ENCODE peak calls at places on chromosome 13, in five cellular contexts. Y, I, D, V and P are unnamed samples.

GRCh38 chr13:40470665-40471064 is 195.8 kb downstream of the FOXO1 start:
- DNase-seq in Y (no peak), I (no peak), D (no peak), V (peak), P (no peak)

GRCh38 chr13:21675095-21676007 is 4.5 kb downstream of the FGF9 start:
- DNase-seq in Y (no peak), I (no peak), D (peak), V (no peak), P (no peak)

GRCh38 chr13:78610381-78610883 is 7.1 kb upstream of the POU4F1 start:
- DNase-seq in Y (no peak), I (peak), D (no peak), V (no peak), P (no peak)

GRCh38 chr13:76879211-76879875 is 6.9 kb downstream of the KCTD12 start:
- DNase-seq in Y (peak), I (peak), D (peak), V (peak), P (no peak)

GRCh38 chr13:42964681-42965305 is 27.2 kb downstream of the EPSTI1 start:
- DNase-seq in Y (no peak), I (peak), D (no peak), V (no peak), P (no peak)

GRCh38 chr13:36282818-36283432 is 14.7 kb downstream of the CCDC169 start:
- DNase-seq in Y (no peak), I (peak), D (no peak), V (no peak), P (no peak)

GRCh38 chr13:34152409-34152808 is 334.5 kb downstream of the RFC3 start:
- DNase-seq in Y (no peak), I (no peak), D (no peak), V (no peak), P (no peak)

GRCh38 chr13:112531263-112531794 is 56.6 kb downstream of the TUBGCP3 start:
- DNase-seq in Y (no peak), I (no peak), D (no peak), V (no peak), P (no peak)

GRCh38 chr13:45989607-45990006 is 62.9 kb downstream of the ZC3H13 start:
- DNase-seq in Y (no peak), I (peak), D (no peak), V (no peak), P (no peak)

GRCh38 chr13:85738696-85739320 is 60.4 kb downstream of the SLITRK6 start:
- DNase-seq in Y (no peak), I (peak), D (no peak), V (no peak), P (no peak)

GRCh38 chr13:85742355-85742754 is 56.9 kb downstream of the SLITRK6 start:
- DNase-seq in Y (no peak), I (no peak), D (no peak), V (no peak), P (no peak)

GRCh38 chr13:85741017-85741416 is 58.2 kb downstream of the SLITRK6 start:
- DNase-seq in Y (no peak), I (no peak), D (no peak), V (no peak), P (no peak)

DNA sequence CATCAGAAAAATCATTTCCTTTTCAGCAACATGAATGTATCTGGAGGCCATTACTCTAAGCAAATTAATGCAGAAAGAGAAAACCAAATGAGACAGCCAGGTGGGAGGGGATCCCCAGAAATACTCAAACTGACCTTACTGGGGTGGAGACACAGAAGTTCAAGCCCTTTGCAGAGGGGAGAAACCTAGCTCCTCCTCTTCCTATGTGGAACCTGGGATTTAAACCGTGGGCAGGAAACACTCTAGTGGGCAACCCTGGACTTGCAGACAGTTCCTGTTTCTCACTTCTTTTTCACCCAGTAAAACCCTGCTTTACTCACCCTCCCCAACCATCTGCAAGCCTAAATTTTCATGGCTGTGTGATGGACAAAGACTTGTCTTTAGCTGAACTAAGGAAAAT is 61.3 kb downstream of the SLITRK6 start:
- DNase-seq in Y (no peak), I (no peak), D (no peak), V (no peak), P (no peak)
- TF ChIP-seq CTCF in Y (no peak), I (no peak), D (no peak), V (no peak), P (no peak)

GRCh38 chr13:47796816-47797215 is 204.3 kb downstream of the SUCLA2 start:
- DNase-seq in Y (no peak), I (no peak), D (no peak), V (no peak), P (no peak)

GRCh38 chr13:47798906-47799305 is 202.2 kb downstream of the SUCLA2 start:
- DNase-seq in Y (no peak), I (peak), D (no peak), V (no peak), P (no peak)

GRCh38 chr13:47790755-47791154 is 210.3 kb downstream of the SUCLA2 start:
- DNase-seq in Y (no peak), I (no peak), D (no peak), V (no peak), P (no peak)

GRCh38 chr13:47798194-47798593 is 202.9 kb downstream of the SUCLA2 start:
- DNase-seq in Y (no peak), I (no peak), D (no peak), V (no peak), P (no peak)

GRCh38 chr13:47794963-47795362 is 206.1 kb downstream of the SUCLA2 start:
- DNase-seq in Y (no peak), I (peak), D (no peak), V (no peak), P (no peak)
- TF ChIP-seq CTCF in Y (peak), I (peak), D (peak), V (no peak), P (no peak)

DNA sequence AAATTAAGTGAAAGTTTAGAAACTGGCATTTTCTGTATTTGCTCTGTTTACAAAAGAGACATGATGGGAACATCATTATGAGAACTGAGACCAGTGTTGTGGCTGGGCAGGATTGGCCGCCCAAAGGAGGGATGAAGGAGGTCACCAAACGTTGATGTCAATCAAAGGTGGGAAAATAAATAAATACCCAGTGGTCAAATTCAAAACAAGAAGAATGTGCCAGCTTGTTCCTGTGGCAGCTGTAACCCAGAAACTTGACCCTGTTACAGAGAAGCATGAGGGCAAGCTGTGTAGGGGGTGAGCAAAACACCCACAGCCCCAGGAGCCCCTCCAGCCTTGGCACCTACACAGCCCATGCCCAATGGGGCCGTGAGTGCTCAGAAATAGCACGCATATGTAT is 162.1 kb downstream of the ABCC4 start:
- DNase-seq in Y (no peak), I (no peak), D (no peak), V (no peak), P (no peak)
- TF ChIP-seq CTCF in Y (no peak), I (no peak), D (no peak), V (no peak), P (no peak)

GRCh38 chr13:110274687-110275086 is 32.3 kb downstream of the COL4A1 start:
- DNase-seq in Y (no peak), I (no peak), D (no peak), V (no peak), P (no peak)
- TF ChIP-seq CTCF in Y (no peak), I (peak), D (peak), V (peak), P (no peak)

GRCh38 chr13:19601749-19602725 is 31.4 kb upstream of the MPHOSPH8 start:
- DNase-seq in Y (no peak), I (peak), D (peak), V (no peak), P (no peak)
- TF ChIP-seq CTCF in Y (no peak), I (peak), D (peak), V (peak), P (no peak)

GRCh38 chr13:69234171-69234570 is 873.5 kb upstream of the ATXN8OS start:
- DNase-seq in Y (no peak), I (no peak), D (no peak), V (no peak), P (no peak)
- TF ChIP-seq CTCF in Y (no peak), I (no peak), D (no peak), V (no peak), P (no peak)

GRCh38 chr13:20331419-20331818 is 99.3 kb upstream of the GJB6 start:
- DNase-seq in Y (no peak), I (no peak), D (no peak), V (no peak), P (no peak)
- TF ChIP-seq CTCF in Y (no peak), I (no peak), D (no peak), V (no peak), P (no peak)

DNA sequence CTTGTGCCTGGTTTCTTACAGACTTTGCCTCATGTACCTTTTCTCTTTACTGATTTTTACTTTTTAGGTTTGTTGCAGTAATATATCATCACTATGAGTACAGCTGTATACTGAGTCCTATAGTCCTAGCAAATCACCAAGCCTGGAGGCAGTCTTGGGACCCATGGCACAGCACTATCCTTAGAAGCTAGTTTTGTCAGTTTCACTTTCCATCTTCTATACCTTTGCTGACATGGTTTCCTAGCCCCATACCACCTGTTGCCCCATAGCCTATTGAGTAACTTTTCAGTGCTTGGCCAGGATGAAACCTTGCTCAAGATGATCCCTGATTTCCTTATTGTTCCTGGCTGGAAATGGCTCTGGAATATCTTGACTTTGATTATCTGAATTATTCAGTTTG is 826.4 kb downstream of the GPC5 start:
- DNase-seq in Y (no peak), I (no peak), D (no peak), V (no peak), P (no peak)
- TF ChIP-seq CTCF in Y (no peak), I (no peak), D (no peak), V (no peak), P (no peak)